ENCODE peak calls at places on chromosomes 7 and 10, in ten cellular contexts. B is stimulated activated CD4-positive, alpha-beta T cell treated with anti-CD3 and anti-CD28 coated beads, TNF-alpha, amount 100 ng/mL, for 1 hour; Q is HCT116; Z is mesothelial cell of epicardium; D is left cardiac atrium; F is Right ventricle myocardium inferior; E is right cardiac atrium; S is kidney glomerular epithelial cell; I is Ammon's horn; T is left kidney. K is an unnamed sample.

GRCh38 chr7:91568138-91568537 is 303.9 kb downstream of the FZD1 start:
- DNase-seq in B (no peak), Q (no peak), Z (no peak), D (no peak), F (no peak), E (no peak), S (no peak), I (no peak), T (no peak), K (no peak)

GRCh38 chr10:127738512-127739424 is 1.8 kb downstream of the FOXI2 start:
- DNase-seq in B (no peak), Q (no peak), Z (no peak), D (no peak), F (no peak), E (peak), S (no peak), I (no peak), T (peak), K (no peak)

GRCh38 chr10:102629661-102630614 is 14.3 kb upstream of the TRIM8 start:
- DNase-seq in B (no peak), Q (no peak), Z (no peak), D (no peak), F (peak), E (peak), S (peak), I (no peak), T (peak), K (peak)

GRCh38 chr10:123150986-123151738 is 3.0 kb upstream of the BUB3 start:
- DNase-seq in B (no peak), Q (no peak), Z (no peak), D (no peak), F (peak), E (no peak), S (no peak), I (no peak), T (peak), K (no peak)

GRCh38 chr7:149580328-149580727 is 82.7 kb upstream of the ZNF746 start:
- DNase-seq in B (no peak), Q (no peak), Z (no peak), D (no peak), F (no peak), E (no peak), S (no peak), I (no peak), T (no peak), K (no peak)

GRCh38 chr10:124035928-124036558 is 57.4 kb downstream of the CHST15 start:
- DNase-seq in B (peak), Q (no peak), Z (no peak), D (peak), F (peak), E (peak), S (no peak), I (peak), T (peak), K (no peak)

GRCh38 chr10:127600479-127600878 is 51.4 kb downstream of the NPS start:
- DNase-seq in B (no peak), Q (no peak), Z (no peak), D (no peak), F (no peak), E (no peak), S (no peak), I (no peak), T (peak), K (no peak)

GRCh38 chr7:74443591-74444365 is 9.9 kb upstream of the GTF2IRD1 start:
- DNase-seq in B (no peak), Q (no peak), Z (no peak), D (no peak), F (no peak), E (no peak), S (no peak), I (no peak), T (peak), K (no peak)

GRCh38 chr7:4470246-4470645 is 211.8 kb upstream of the FOXK1 start:
- DNase-seq in B (no peak), Q (no peak), Z (no peak), D (no peak), F (no peak), E (no peak), S (no peak), I (no peak), T (peak), K (no peak)

GRCh38 chr7:101163281-101164070 is 1.9 kb downstream of the VGF start:
- DNase-seq in B (no peak), Q (peak), Z (no peak), D (no peak), F (no peak), E (peak), S (no peak), I (no peak), T (peak), K (no peak)

GRCh38 chr7:3300221-3300650 is 816 bp upstream of the SDK1 start:
- DNase-seq in B (no peak), Q (no peak), Z (no peak), D (no peak), F (no peak), E (no peak), S (no peak), I (no peak), T (peak), K (no peak)

GRCh38 chr7:34133983-34134782 is 228.8 kb downstream of the BMPER start:
- DNase-seq in B (no peak), Q (peak), Z (peak), D (peak), F (peak), E (peak), S (peak), I (peak), T (peak), K (peak)